ENCODE peak calls at places on chromosomes 16 and 17, in eight cellular contexts. H is GDM1, W is HuH-7.5, Y is GF-D8, P is non-pigmented ciliary epithelial cell, F is cortex of kidney, T is EL, U is mesendoderm. Q is an unnamed sample.

GRCh38 chr17:47776330-47777197 is 43.5 kb downstream of the TBX21 start:
- DNase-seq in H (peak), W (peak), Y (peak), P (no peak), F (no peak), T (peak), U (peak), Q (no peak)

GRCh38 chr17:69579961-69580677 is 165.6 kb downstream of the MAP2K6 start:
- DNase-seq in H (no peak), W (no peak), Y (no peak), P (no peak), F (no peak), T (no peak), U (no peak), Q (no peak)

GRCh38 chr16:53924311-53924860 is 220.4 kb downstream of the FTO start:
- DNase-seq in H (no peak), W (no peak), Y (no peak), P (no peak), F (no peak), T (no peak), U (peak), Q (no peak)

GRCh38 chr16:11408261-11408660 is 63.0 kb downstream of the RMI2 start:
- DNase-seq in H (no peak), W (no peak), Y (peak), P (no peak), F (no peak), T (no peak), U (no peak), Q (no peak)

GRCh38 chr17:64418506-64419339 is 28.1 kb upstream of the PECAM1 start:
- DNase-seq in H (peak), W (peak), Y (peak), P (no peak), F (no peak), T (peak), U (peak), Q (peak)

GRCh38 chr17:30964878-30965277 is 6.0 kb upstream of the RNF135 start:
- DNase-seq in H (no peak), W (no peak), Y (no peak), P (no peak), F (no peak), T (peak), U (no peak), Q (peak)

GRCh38 chr16:68264128-68265077 is at the start of gene SLC7A6:
- DNase-seq in H (peak), W (peak), Y (peak), P (peak), F (no peak), T (peak), U (peak), Q (peak)

GRCh38 chr17:31739300-31739699 is 119.7 kb downstream of the COPRS start:
- DNase-seq in H (no peak), W (no peak), Y (no peak), P (peak), F (no peak), T (peak), U (no peak), Q (peak)

GRCh38 chr16:57775661-57776469 is 26.4 kb downstream of the KIFC3 start:
- DNase-seq in H (no peak), W (no peak), Y (no peak), P (no peak), F (no peak), T (no peak), U (peak), Q (no peak)

GRCh38 chr17:14201595-14201994 is 35.1 kb downstream of the CDRT15 start:
- DNase-seq in H (no peak), W (no peak), Y (no peak), P (no peak), F (no peak), T (no peak), U (no peak), Q (no peak)

GRCh38 chr17:73311781-73312641 is at the start of gene CDC42EP4:
- DNase-seq in H (peak), W (peak), Y (no peak), P (no peak), F (peak), T (peak), U (peak), Q (peak)

GRCh38 chr17:80830020-80830780 is 161.4 kb upstream of the CHMP6 start:
- DNase-seq in H (no peak), W (no peak), Y (no peak), P (no peak), F (no peak), T (no peak), U (no peak), Q (no peak)

GRCh38 chr17:81902023-81902652 is at the start of gene NPB:
- DNase-seq in H (no peak), W (no peak), Y (no peak), P (no peak), F (no peak), T (peak), U (peak), Q (no peak)

GRCh38 chr16:90046971-90047713 is 27.9 kb upstream of the DBNDD1 start:
- DNase-seq in H (no peak), W (peak), Y (no peak), P (no peak), F (no peak), T (peak), U (no peak), Q (peak)

GRCh38 chr17:15952916-15953865 is 8.3 kb downstream of the ADORA2B start:
- DNase-seq in H (no peak), W (no peak), Y (no peak), P (no peak), F (no peak), T (no peak), U (no peak), Q (no peak)

GRCh38 chr17:48753794-48754499 is 25.4 kb upstream of the HOXB13 start:
- DNase-seq in H (no peak), W (no peak), Y (no peak), P (no peak), F (no peak), T (peak), U (no peak), Q (peak)

GRCh38 chr16:84841787-84842300 is 22.1 kb downstream of the CRISPLD2 start:
- DNase-seq in H (no peak), W (no peak), Y (no peak), P (no peak), F (no peak), T (no peak), U (peak), Q (no peak)

GRCh38 chr17:30095507-30096244 is 20.9 kb upstream of the NSRP1 start:
- DNase-seq in H (peak), W (peak), Y (no peak), P (no peak), F (no peak), T (peak), U (peak), Q (peak)

GRCh38 chr16:46607529-46607928 is 13.7 kb downstream of the SHCBP1 start:
- DNase-seq in H (no peak), W (no peak), Y (no peak), P (peak), F (no peak), T (peak), U (peak), Q (no peak)

GRCh38 chr17:76737676-76738467 is at the start of gene MFSD11:
- DNase-seq in H (peak), W (peak), Y (peak), P (peak), F (peak), T (peak), U (peak), Q (peak)

GRCh38 chr17:1487939-1488825 is 4.3 kb downstream of the MYO1C start:
- DNase-seq in H (peak), W (peak), Y (no peak), P (peak), F (peak), T (peak), U (peak), Q (peak)

GRCh38 chr17:71461504-71462197 is 659.2 kb upstream of the SOX9 start:
- DNase-seq in H (no peak), W (no peak), Y (no peak), P (no peak), F (no peak), T (no peak), U (no peak), Q (no peak)

GRCh38 chr17:39678340-39679116 is 9.3 kb downstream of the PGAP3 start:
- DNase-seq in H (no peak), W (no peak), Y (no peak), P (no peak), F (no peak), T (no peak), U (no peak), Q (no peak)

GRCh38 chr17:38911081-38911730 is 14.2 kb upstream of the LASP1NB start:
- DNase-seq in H (no peak), W (no peak), Y (no peak), P (no peak), F (no peak), T (no peak), U (no peak), Q (no peak)

GRCh38 chr17:4587803-4588202 is 3.5 kb downstream of the SMTNL2 start:
- DNase-seq in H (no peak), W (no peak), Y (no peak), P (no peak), F (no peak), T (no peak), U (peak), Q (no peak)

GRCh38 chr17:15392326-15392739 is 50.9 kb upstream of the TEKT3 start:
- DNase-seq in H (no peak), W (no peak), Y (no peak), P (peak), F (no peak), T (peak), U (no peak), Q (peak)